ENCODE peak calls at places on chromosomes 12 and 14, in four cellular contexts. One of them, this sample, is unnamed.

GRCh38 chr12:124347805-124348658 is 53.1 kb downstream of the RFLNA start:
- DNase-seq in GOT3: no peak
- DNase-seq in activated CD4-positive, alpha-beta T cell treated with anti-CD3 and anti-CD28 coated beads for 48 hours: peak; percentile 33
- DNase-seq in cardiac muscle cell: no peak
- DNase-seq in this sample: no peak

GRCh38 chr12:114671664-114672476 is 12.1 kb downstream of the TBX3 start:
- DNase-seq in GOT3: no peak
- DNase-seq in activated CD4-positive, alpha-beta T cell treated with anti-CD3 and anti-CD28 coated beads for 48 hours: no peak
- DNase-seq in cardiac muscle cell: no peak
- DNase-seq in this sample: no peak

GRCh38 chr12:49912345-49912744 is 8.6 kb upstream of the FAIM2 start:
- DNase-seq in GOT3: no peak
- DNase-seq in activated CD4-positive, alpha-beta T cell treated with anti-CD3 and anti-CD28 coated beads for 48 hours: no peak
- DNase-seq in cardiac muscle cell: peak; percentile 41
- DNase-seq in this sample: no peak

GRCh38 chr14:58947816-58948440 is 240.5 kb upstream of the DAAM1 start:
- DNase-seq in GOT3: no peak
- DNase-seq in activated CD4-positive, alpha-beta T cell treated with anti-CD3 and anti-CD28 coated beads for 48 hours: no peak
- DNase-seq in cardiac muscle cell: peak; percentile 25
- DNase-seq in this sample: no peak

GRCh38 chr14:71371711-71372396 is 464.6 kb downstream of the PCNX1 start:
- DNase-seq in GOT3: no peak
- DNase-seq in activated CD4-positive, alpha-beta T cell treated with anti-CD3 and anti-CD28 coated beads for 48 hours: no peak
- DNase-seq in cardiac muscle cell: peak; percentile 52
- DNase-seq in this sample: peak; percentile 59

GRCh38 chr14:63438065-63438757 is 105.0 kb downstream of the PPP2R5E start:
- DNase-seq in GOT3: no peak
- DNase-seq in activated CD4-positive, alpha-beta T cell treated with anti-CD3 and anti-CD28 coated beads for 48 hours: peak; percentile 22
- DNase-seq in cardiac muscle cell: peak; percentile 98
- DNase-seq in this sample: peak; percentile 95

GRCh38 chr12:53737951-53738833 is 10.9 kb upstream of the CALCOCO1 start:
- DNase-seq in GOT3: no peak
- DNase-seq in activated CD4-positive, alpha-beta T cell treated with anti-CD3 and anti-CD28 coated beads for 48 hours: peak; percentile 55
- DNase-seq in cardiac muscle cell: no peak
- DNase-seq in this sample: no peak

GRCh38 chr12:75812341-75813018 is 219.1 kb downstream of the PHLDA1 start:
- DNase-seq in GOT3: peak; percentile 95
- DNase-seq in activated CD4-positive, alpha-beta T cell treated with anti-CD3 and anti-CD28 coated beads for 48 hours: no peak
- DNase-seq in cardiac muscle cell: no peak
- DNase-seq in this sample: no peak

GRCh38 chr12:121961195-121961879 is 42.9 kb downstream of the CFAP251 start:
- DNase-seq in GOT3: no peak
- DNase-seq in activated CD4-positive, alpha-beta T cell treated with anti-CD3 and anti-CD28 coated beads for 48 hours: no peak
- DNase-seq in cardiac muscle cell: no peak
- DNase-seq in this sample: no peak

GRCh38 chr12:69383074-69383473 is 23.5 kb downstream of the YEATS4 start:
- DNase-seq in GOT3: no peak
- DNase-seq in activated CD4-positive, alpha-beta T cell treated with anti-CD3 and anti-CD28 coated beads for 48 hours: no peak
- DNase-seq in cardiac muscle cell: no peak
- DNase-seq in this sample: no peak

GRCh38 chr14:71322660-71323250 is 415.5 kb downstream of the PCNX1 start:
- DNase-seq in GOT3: no peak
- DNase-seq in activated CD4-positive, alpha-beta T cell treated with anti-CD3 and anti-CD28 coated beads for 48 hours: no peak
- DNase-seq in cardiac muscle cell: peak; percentile 73
- DNase-seq in this sample: peak; percentile 22

GRCh38 chr12:13049816-13050215 is 5.6 kb downstream of the FAM234B start:
- DNase-seq in GOT3: no peak
- DNase-seq in activated CD4-positive, alpha-beta T cell treated with anti-CD3 and anti-CD28 coated beads for 48 hours: no peak
- DNase-seq in cardiac muscle cell: peak; percentile 75
- DNase-seq in this sample: peak; percentile 28

GRCh38 chr12:53530056-53530455 is 22.8 kb upstream of the NPFF start:
- DNase-seq in GOT3: no peak
- DNase-seq in activated CD4-positive, alpha-beta T cell treated with anti-CD3 and anti-CD28 coated beads for 48 hours: no peak
- DNase-seq in cardiac muscle cell: no peak
- DNase-seq in this sample: no peak

GRCh38 chr14:102985665-102986064 is 63.2 kb downstream of the AMN start:
- DNase-seq in GOT3: no peak
- DNase-seq in activated CD4-positive, alpha-beta T cell treated with anti-CD3 and anti-CD28 coated beads for 48 hours: no peak
- DNase-seq in cardiac muscle cell: no peak
- DNase-seq in this sample: no peak

GRCh38 chr14:104642540-104642868 is 37.9 kb upstream of the TMEM179 start:
- DNase-seq in GOT3: no peak
- DNase-seq in activated CD4-positive, alpha-beta T cell treated with anti-CD3 and anti-CD28 coated beads for 48 hours: no peak
- DNase-seq in cardiac muscle cell: no peak
- DNase-seq in this sample: no peak

GRCh38 chr14:103543721-103544626 is 15.0 kb downstream of the TRMT61A start:
- DNase-seq in GOT3: no peak
- DNase-seq in activated CD4-positive, alpha-beta T cell treated with anti-CD3 and anti-CD28 coated beads for 48 hours: no peak
- DNase-seq in cardiac muscle cell: peak; percentile 34
- DNase-seq in this sample: no peak

GRCh38 chr12:100753837-100754236 is 40.7 kb upstream of the ANO4 start:
- DNase-seq in GOT3: no peak
- DNase-seq in activated CD4-positive, alpha-beta T cell treated with anti-CD3 and anti-CD28 coated beads for 48 hours: no peak
- DNase-seq in cardiac muscle cell: no peak
- DNase-seq in this sample: no peak

GRCh38 chr14:54256156-54256555 is 140.7 kb upstream of the CDKN3 start:
- DNase-seq in GOT3: no peak
- DNase-seq in activated CD4-positive, alpha-beta T cell treated with anti-CD3 and anti-CD28 coated beads for 48 hours: no peak
- DNase-seq in cardiac muscle cell: no peak
- DNase-seq in this sample: no peak

GRCh38 chr12:4960030-4960429 is 50.3 kb downstream of the KCNA1 start:
- DNase-seq in GOT3: no peak
- DNase-seq in activated CD4-positive, alpha-beta T cell treated with anti-CD3 and anti-CD28 coated beads for 48 hours: no peak
- DNase-seq in cardiac muscle cell: no peak
- DNase-seq in this sample: no peak

GRCh38 chr14:71237556-71237955 is 330.3 kb downstream of the PCNX1 start:
- DNase-seq in GOT3: no peak
- DNase-seq in activated CD4-positive, alpha-beta T cell treated with anti-CD3 and anti-CD28 coated beads for 48 hours: no peak
- DNase-seq in cardiac muscle cell: no peak
- DNase-seq in this sample: no peak

GRCh38 chr12:132285991-132286681 is 43.3 kb downstream of the GALNT9 start:
- DNase-seq in GOT3: no peak
- DNase-seq in activated CD4-positive, alpha-beta T cell treated with anti-CD3 and anti-CD28 coated beads for 48 hours: no peak
- DNase-seq in cardiac muscle cell: peak; percentile 93
- DNase-seq in this sample: peak; percentile 96

GRCh38 chr12:51970904-51971646 is 19.6 kb downstream of the ACVR1B start:
- DNase-seq in GOT3: no peak
- DNase-seq in activated CD4-positive, alpha-beta T cell treated with anti-CD3 and anti-CD28 coated beads for 48 hours: peak; percentile 66
- DNase-seq in cardiac muscle cell: peak; percentile 49
- DNase-seq in this sample: peak; percentile 69

GRCh38 chr14:89466460-89466859 is 49.4 kb upstream of the FOXN3 start:
- DNase-seq in GOT3: no peak
- DNase-seq in activated CD4-positive, alpha-beta T cell treated with anti-CD3 and anti-CD28 coated beads for 48 hours: no peak
- DNase-seq in cardiac muscle cell: no peak
- DNase-seq in this sample: no peak

GRCh38 chr14:105087308-105087962 is 22.2 kb upstream of the GPR132 start:
- DNase-seq in GOT3: no peak
- DNase-seq in activated CD4-positive, alpha-beta T cell treated with anti-CD3 and anti-CD28 coated beads for 48 hours: peak; percentile 37
- DNase-seq in cardiac muscle cell: peak; percentile 75
- DNase-seq in this sample: no peak

GRCh38 chr12:42698213-42698612 is 108.7 kb upstream of the PRICKLE1 start:
- DNase-seq in GOT3: no peak
- DNase-seq in activated CD4-positive, alpha-beta T cell treated with anti-CD3 and anti-CD28 coated beads for 48 hours: no peak
- DNase-seq in cardiac muscle cell: peak; percentile 90
- DNase-seq in this sample: peak; percentile 90

GRCh38 chr12:128015276-128015675 is 251.7 kb upstream of the TMEM132C start:
- DNase-seq in GOT3: no peak
- DNase-seq in activated CD4-positive, alpha-beta T cell treated with anti-CD3 and anti-CD28 coated beads for 48 hours: no peak
- DNase-seq in cardiac muscle cell: no peak
- DNase-seq in this sample: no peak

GRCh38 chr14:106308839-106309389 is 782.5 kb downstream of the TMEM121 start:
- DNase-seq in GOT3: no peak
- DNase-seq in activated CD4-positive, alpha-beta T cell treated with anti-CD3 and anti-CD28 coated beads for 48 hours: peak; percentile 99
- DNase-seq in cardiac muscle cell: no peak
- DNase-seq in this sample: no peak

GRCh38 chr12:75944097-75944904 is 87.3 kb downstream of the PHLDA1 start:
- DNase-seq in GOT3: no peak
- DNase-seq in activated CD4-positive, alpha-beta T cell treated with anti-CD3 and anti-CD28 coated beads for 48 hours: peak; percentile 36
- DNase-seq in cardiac muscle cell: peak; percentile 89
- DNase-seq in this sample: peak; percentile 96

GRCh38 chr12:27319394-27319793 is 13.2 kb upstream of the BMAL2 start:
- DNase-seq in GOT3: no peak
- DNase-seq in activated CD4-positive, alpha-beta T cell treated with anti-CD3 and anti-CD28 coated beads for 48 hours: no peak
- DNase-seq in cardiac muscle cell: peak; percentile 56
- DNase-seq in this sample: no peak

GRCh38 chr12:103997277-103997900 is 31.7 kb downstream of the TDG start:
- DNase-seq in GOT3: no peak
- DNase-seq in activated CD4-positive, alpha-beta T cell treated with anti-CD3 and anti-CD28 coated beads for 48 hours: no peak
- DNase-seq in cardiac muscle cell: peak; percentile 70
- DNase-seq in this sample: no peak

GRCh38 chr14:93040443-93040842 is 75.3 kb downstream of the ITPK1 start:
- DNase-seq in GOT3: no peak
- DNase-seq in activated CD4-positive, alpha-beta T cell treated with anti-CD3 and anti-CD28 coated beads for 48 hours: no peak
- DNase-seq in cardiac muscle cell: no peak
- DNase-seq in this sample: no peak

This sample was measured in NCI-H226.